ENCODE peak calls at places on chromosomes 13 and 19, in ten cellular contexts. H, I, E, L, B, O, F, X, R and N are unnamed samples.

GRCh38 chr13:90445179-90445578 is 902.3 kb upstream of the MIR17HG start:
- DNase-seq in H (no peak), I (peak), E (peak), L (peak), B (peak), O (no peak), F (peak), X (no peak), R (no peak), N (peak)

GRCh38 chr13:61255035-61255796 is 160.4 kb downstream of the PCDH20 start:
- DNase-seq in H (no peak), I (no peak), E (no peak), L (no peak), B (no peak), O (no peak), F (no peak), X (no peak), R (no peak), N (no peak)

GRCh38 chr19:28329429-28329828 is 883.5 kb downstream of the UQCRFS1 start:
- DNase-seq in H (no peak), I (no peak), E (no peak), L (no peak), B (no peak), O (no peak), F (no peak), X (no peak), R (no peak), N (no peak)

GRCh38 chr19:20167020-20167644 is at the start of gene ZNF486:
- DNase-seq in H (peak), I (peak), E (peak), L (peak), B (peak), O (peak), F (peak), X (peak), R (peak), N (peak)

GRCh38 chr19:39124136-39124764 is 1.3 kb upstream of the PAK4 start:
- DNase-seq in H (no peak), I (no peak), E (no peak), L (no peak), B (no peak), O (no peak), F (no peak), X (no peak), R (no peak), N (no peak)

GRCh38 chr19:33263325-33264023 is 37.8 kb upstream of the SLC7A10 start:
- DNase-seq in H (peak), I (no peak), E (no peak), L (no peak), B (no peak), O (no peak), F (no peak), X (no peak), R (no peak), N (no peak)

GRCh38 chr19:49338691-49339363 is 3.6 kb downstream of the CD37 start:
- DNase-seq in H (peak), I (no peak), E (no peak), L (no peak), B (no peak), O (peak), F (peak), X (no peak), R (no peak), N (no peak)

GRCh38 chr13:94444826-94445225 is 34.7 kb downstream of the DCT start:
- DNase-seq in H (no peak), I (no peak), E (no peak), L (no peak), B (no peak), O (no peak), F (no peak), X (no peak), R (no peak), N (no peak)

GRCh38 chr13:98959775-98960325 is 18.0 kb downstream of the DOCK9 start:
- DNase-seq in H (no peak), I (no peak), E (peak), L (no peak), B (no peak), O (no peak), F (no peak), X (no peak), R (no peak), N (no peak)

GRCh38 chr19:29690842-29691241 is 24.2 kb downstream of the C19orf12 start:
- DNase-seq in H (no peak), I (no peak), E (peak), L (no peak), B (peak), O (peak), F (peak), X (no peak), R (no peak), N (no peak)

GRCh38 chr13:98155475-98156111 is 12.7 kb downstream of the FARP1 start:
- DNase-seq in H (no peak), I (no peak), E (no peak), L (peak), B (peak), O (no peak), F (peak), X (no peak), R (no peak), N (no peak)

GRCh38 chr19:40808497-40808896 is 9.5 kb downstream of the EGLN2 start:
- DNase-seq in H (no peak), I (no peak), E (no peak), L (no peak), B (no peak), O (no peak), F (no peak), X (no peak), R (no peak), N (no peak)

GRCh38 chr19:19528721-19529490 is at the start of gene YJEFN3:
- DNase-seq in H (peak), I (no peak), E (no peak), L (no peak), B (no peak), O (no peak), F (peak), X (no peak), R (no peak), N (no peak)

GRCh38 chr19:2602391-2603181 is 99.9 kb downstream of the GNG7 start:
- DNase-seq in H (peak), I (no peak), E (no peak), L (peak), B (peak), O (no peak), F (peak), X (no peak), R (no peak), N (peak)

GRCh38 chr13:77318741-77319140 is 8.2 kb downstream of the MYCBP2 start:
- DNase-seq in H (no peak), I (no peak), E (no peak), L (no peak), B (no peak), O (no peak), F (no peak), X (no peak), R (no peak), N (no peak)